ENCODE peak calls at places on chromosomes 3 and 15, in seven cellular contexts. T, R, V, M, X, D and Z are unnamed samples.
A peak's percentile ranks its signal among the peaks of the same experiment; 100 is the strongest.

GRCh38 chr3:102037791-102038190 is 188.5 kb downstream of the NFKBIZ start:
- DNase-seq in M (no peak), T (no peak), D (no peak), V (no peak), R (no peak), X (no peak), Z (peak; percentile 12)

GRCh38 chr3:147390589-147391569 is 15.5 kb downstream of the ZIC4 start:
- DNase-seq in T (no peak), D (no peak), X (no peak), V (no peak), M (no peak), R (no peak), Z (no peak)

GRCh38 chr3:120423432-120423831 is 27.4 kb downstream of the FSTL1 start:
- DNase-seq in D (no peak), T (no peak), V (no peak), R (no peak), X (no peak), M (no peak), Z (no peak)

GRCh38 chr3:12303998-12304397 is 15.1 kb downstream of the PPARG start:
- DNase-seq in D (no peak), V (no peak), R (no peak), M (no peak), X (no peak), T (no peak), Z (no peak)

GRCh38 chr3:31213869-31214486 is 318.7 kb upstream of the STT3B start:
- DNase-seq in T (peak; percentile 36), R (peak; percentile 48), X (no peak), M (no peak), D (no peak), V (no peak), Z (no peak)

GRCh38 chr3:159486580-159486979 is 502.1 kb upstream of the IL12A start:
- DNase-seq in M (no peak), X (no peak), R (no peak), D (no peak), T (no peak), V (no peak), Z (no peak)

GRCh38 chr15:36766449-36766848 is 187.0 kb downstream of the CDIN1 start:
- DNase-seq in R (no peak), M (no peak), V (no peak), X (no peak), T (no peak), D (no peak), Z (no peak)

GRCh38 chr15:39472661-39473657 is 107.9 kb upstream of the THBS1 start:
- DNase-seq in D (no peak), X (no peak), M (peak; percentile 97), V (no peak), T (no peak), R (no peak), Z (peak; percentile 100)

GRCh38 chr3:165643433-165643824 is 193.8 kb downstream of the BCHE start:
- DNase-seq in X (no peak), T (no peak), D (no peak), R (no peak), V (no peak), M (peak; percentile 54), Z (peak; percentile 78)

GRCh38 chr3:16841354-16841753 is 43.4 kb upstream of the PLCL2 start:
- DNase-seq in D (no peak), M (no peak), X (no peak), T (no peak), R (no peak), V (no peak), Z (no peak)

GRCh38 chr3:16067837-16068471 is 106.5 kb upstream of the GALNT15 start:
- DNase-seq in R (no peak), X (no peak), D (no peak), M (no peak), V (no peak), T (no peak), Z (no peak)

GRCh38 chr3:49415931-49416601 is 3.8 kb downstream of the TCTA start:
- DNase-seq in R (peak; percentile 65), V (no peak), D (peak; percentile 35), T (peak; percentile 61), X (no peak), M (no peak), Z (no peak)

GRCh38 chr3:52524752-52525661 is 8.7 kb downstream of the NT5DC2 start:
- DNase-seq in V (peak; percentile 62), D (no peak), T (no peak), R (no peak), M (peak; percentile 32), X (no peak), Z (no peak)

GRCh38 chr3:64030741-64031140 is 7.4 kb upstream of the PSMD6 start:
- DNase-seq in D (peak; percentile 48), R (peak; percentile 68), M (peak; percentile 74), X (peak; percentile 69), T (peak; percentile 74), V (peak; percentile 59), Z (peak; percentile 62)

GRCh38 chr15:42721016-42721415 is 15.9 kb downstream of the CDAN1 start:
- DNase-seq in V (no peak), D (no peak), M (no peak), R (no peak), X (no peak), T (no peak), Z (no peak)

GRCh38 chr15:58546635-58547627 is 115.1 kb downstream of the LIPC start:
- DNase-seq in V (no peak), R (no peak), T (no peak), D (no peak), M (peak; percentile 99), X (no peak), Z (peak; percentile 84)

GRCh38 chr3:15336057-15336456 is 3.7 kb upstream of the SH3BP5 start:
- DNase-seq in D (no peak), X (no peak), R (no peak), T (no peak), V (no peak), M (no peak), Z (no peak)